ENCODE peak calls at places on chromosomes 1 and 21, in seven cellular contexts. I is upper lobe of right lung; S is effector memory CD4-positive, alpha-beta T cell; T is WERI-Rb-1; Q is aorta; L is lower lobe of right lung; G is breast epithelium. X is an unnamed sample. For H3K9me3, the result is how much of the 10 kb centered on the place peaks cover.

GRCh38 chr1:203133969-203134725 is 6.6 kb downstream of the ADORA1 start:
- DNase-seq in S (no peak), Q (peak), I (peak), G (peak), T (peak), L (no peak), X (no peak)

GRCh38 chr1:229758101-229759036 is 132.3 kb downstream of the URB2 start:
- DNase-seq in Q (peak), S (no peak), G (no peak), L (no peak), T (no peak), I (no peak), X (no peak)

GRCh38 chr1:155219592-155220031 is 11.1 kb downstream of the MTX1 start:
- DNase-seq in T (peak), G (no peak), L (no peak), S (no peak), Q (no peak), I (no peak), X (no peak)

GRCh38 chr1:38817958-38818705 is 41.4 kb downstream of the RRAGC start:
- DNase-seq in T (peak), Q (peak), I (no peak), G (no peak), L (peak), S (no peak), X (peak)

GRCh38 chr1:168767885-168768584 is 39.0 kb upstream of the DPT start:
- DNase-seq in I (no peak), G (no peak), S (no peak), T (no peak), Q (no peak), L (peak), X (no peak)

GRCh38 chr21:43975469-43976098 is 36.5 kb upstream of the TRAPPC10 start:
- DNase-seq in L (peak), T (peak), G (peak), S (peak), I (peak), Q (peak), X (peak)

GRCh38 chr1:242530761-242531160 is 6.3 kb upstream of the PLD5 start:
- DNase-seq in Q (no peak), I (no peak), G (no peak), L (no peak), S (no peak), T (no peak), X (no peak)

GRCh38 chr1:20640183-20640597 is 6.9 kb downstream of the PINK1 start:
- DNase-seq in G (no peak), Q (no peak), T (peak), S (peak), L (no peak), I (no peak), X (peak)

GRCh38 chr1:65418522-65419185 is 1.8 kb upstream of the LEPR start:
- DNase-seq in G (no peak), I (no peak), Q (no peak), L (no peak), T (no peak), S (no peak), X (no peak)

GRCh38 chr1:65027699-65028358 is 61.5 kb upstream of the JAK1 start:
- DNase-seq in T (no peak), L (peak), G (peak), I (peak), Q (no peak), S (no peak), X (no peak)

GRCh38 chr1:219959540-219960208 is 31.3 kb upstream of the SLC30A10 start:
- DNase-seq in I (no peak), S (no peak), Q (no peak), G (no peak), L (no peak), T (no peak), X (no peak)

GRCh38 chr1:55463814-55464445 is 248.8 kb upstream of the USP24 start:
- DNase-seq in G (no peak), T (no peak), S (no peak), Q (no peak), I (no peak), L (no peak), X (no peak)

GRCh38 chr1:230495891-230496385 is 69.8 kb upstream of the PGBD5 start:
- DNase-seq in I (no peak), G (no peak), L (no peak), Q (no peak), S (no peak), T (no peak), X (no peak)

GRCh38 chr1:99748419-99748818 is 18.0 kb downstream of the FRRS1 start:
- DNase-seq in S (no peak), T (no peak), G (no peak), Q (no peak), L (no peak), I (no peak), X (no peak)

GRCh38 chr1:24127801-24128363 is 15.1 kb downstream of the IL22RA1 start:
- DNase-seq in T (no peak), I (peak), G (no peak), S (no peak), L (no peak), Q (no peak), X (no peak)

GRCh38 chr1:65924471-65924870 is 131.8 kb downstream of the PDE4B start:
- DNase-seq in I (no peak), G (no peak), L (no peak), T (no peak), S (no peak), Q (no peak), X (no peak)

GRCh38 chr1:81803423-81804103 is 2.8 kb downstream of the ADGRL2 start:
- DNase-seq in G (no peak), T (peak), S (no peak), I (no peak), Q (no peak), L (no peak), X (no peak)

GRCh38 chr1:210394281-210394798 is 65.6 kb downstream of the HHAT start:
- DNase-seq in S (no peak), I (no peak), L (no peak), Q (no peak), T (no peak), G (no peak), X (no peak)

GRCh38 chr1:187689137-187689536 is 860.4 kb downstream of the PLA2G4A start:
- DNase-seq in Q (no peak), G (no peak), S (no peak), T (no peak), L (no peak), I (no peak), X (no peak)

GRCh38 chr1:27526569-27527222 is 36.7 kb upstream of the WASF2 start:
- DNase-seq in G (no peak), S (no peak), L (no peak), I (no peak), Q (no peak), T (no peak), X (no peak)

GRCh38 chr1:28115267-28115666 is 26.9 kb upstream of the EYA3 start:
- DNase-seq in Q (no peak), G (no peak), S (peak), T (no peak), L (peak), I (no peak), X (no peak)

GRCh38 chr1:174877208-174877673 is 122.5 kb upstream of the CACYBP start:
- DNase-seq in Q (no peak), G (no peak), S (no peak), I (no peak), T (no peak), L (no peak), X (no peak)

GRCh38 chr1:93178418-93178817 is 1.8 kb downstream of the TMED5 start:
- DNase-seq in S (no peak), Q (peak), L (no peak), I (no peak), T (no peak), G (no peak), X (no peak)

GRCh38 chr21:46443910-46444309 is 14.8 kb upstream of the DIP2A start:
- DNase-seq in I (no peak), T (no peak), L (no peak), G (no peak), Q (no peak), S (no peak), X (no peak)

GRCh38 chr1:186440584-186440983 is 20.3 kb downstream of the PDC start:
- DNase-seq in I (no peak), S (no peak), L (no peak), T (no peak), Q (no peak), G (no peak), X (no peak)

GRCh38 chr1:237580726-237581125 is 310.0 kb downstream of the ZP4 start:
- DNase-seq in L (no peak), S (no peak), Q (no peak), G (no peak), I (no peak), T (no peak), X (no peak)
- H3K9me3 ChIP-seq in L (under half), S (under half), Q (under half), G (under half), I (under half), T (under half), X (under half)

GRCh38 chr1:152783095-152783494 is 3.0 kb upstream of the LCE1E start:
- DNase-seq in Q (no peak), S (no peak), T (no peak), I (no peak), G (no peak), L (no peak), X (no peak)
- H3K9me3 ChIP-seq in Q (under half), S (under half), T (under half), I (under half), G (under half), L (under half), X (under half)

DNA sequence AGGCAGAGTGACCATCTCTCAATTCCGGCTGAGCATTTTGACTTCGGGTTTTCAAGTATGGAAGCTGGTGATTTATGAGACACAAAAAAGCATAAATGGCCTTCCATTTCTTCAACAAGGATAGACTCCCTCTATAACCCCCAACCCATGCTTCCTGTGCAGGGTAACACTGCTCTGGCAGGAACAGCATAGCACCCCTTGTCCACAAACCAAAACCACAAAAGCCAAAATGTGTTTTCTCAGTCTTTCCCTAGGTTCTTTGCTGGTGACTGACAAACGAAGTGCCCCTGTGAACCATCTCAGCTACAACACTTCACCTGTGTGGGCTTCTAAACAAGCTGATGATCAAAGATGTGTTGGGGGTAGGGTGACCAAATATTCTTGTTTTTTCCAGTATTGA is 444.8 kb downstream of the NUF2 start:
- DNase-seq in I (no peak), L (no peak), S (no peak), Q (no peak), T (no peak), G (no peak), X (no peak)
- H3K9me3 ChIP-seq in I (under half), L (under half), S (under half), Q (under half), T (under half), G (under half), X (under half)

GRCh38 chr1:228242313-228242864 is 34.5 kb downstream of the OBSCN start:
- DNase-seq in I (no peak), Q (no peak), G (no peak), L (no peak), T (no peak), S (no peak), X (no peak)

GRCh38 chr1:228245111-228245510 is 37.3 kb downstream of the OBSCN start:
- DNase-seq in S (no peak), Q (no peak), L (no peak), I (no peak), G (no peak), T (no peak), X (no peak)

GRCh38 chr1:228240411-228241240 is 32.8 kb downstream of the OBSCN start:
- DNase-seq in T (no peak), Q (no peak), I (no peak), S (no peak), L (no peak), G (no peak), X (no peak)

GRCh38 chr1:228241259-228241658 is 33.4 kb downstream of the OBSCN start:
- DNase-seq in L (no peak), G (no peak), S (no peak), Q (no peak), I (no peak), T (no peak), X (no peak)

DNA sequence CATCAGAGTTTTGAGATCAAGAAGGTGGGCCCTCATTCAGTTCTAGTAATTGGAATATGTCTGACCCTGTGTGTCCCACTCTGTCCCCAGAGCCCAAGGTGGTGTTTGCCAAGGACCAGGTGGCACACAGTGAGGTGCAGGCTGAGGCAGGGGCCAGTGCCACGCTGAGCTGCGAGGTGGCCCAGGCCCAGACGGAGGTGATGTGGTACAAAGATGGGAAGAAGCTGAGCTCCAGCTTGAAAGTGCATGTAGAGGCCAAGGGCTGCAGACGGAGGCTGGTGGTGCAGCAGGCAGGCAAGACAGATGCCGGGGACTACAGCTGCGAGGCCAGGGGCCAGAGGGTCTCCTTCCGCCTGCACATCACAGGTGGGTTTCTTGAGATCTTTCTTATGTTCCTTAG is 35.2 kb downstream of the OBSCN start:
- DNase-seq in S (no peak), I (no peak), G (no peak), Q (no peak), L (no peak), T (no peak), X (no peak)
- H3K9me3 ChIP-seq in S (under half), I (under half), G (half or more), Q (under half), L (under half), T (under half), X (under half)

X was measured in T-helper 17 cell.